ENCODE peak calls at places on chromosomes 1 and 21, in seven cellular contexts. L is colonic mucosa; E is right lobe of liver; Y is lung; D is mammary epithelial cell; G is CD8-positive, alpha-beta T cell; W is lower lobe of right lung. B is an unnamed sample.
A peak's percentile ranks its signal among the peaks of the same experiment; 100 is the strongest.

GRCh38 chr1:22584001-22584557 is 20.8 kb downstream of the EPHA8 start:
- DNase-seq in Y (no peak), W (no peak), L (no peak), E (no peak), D (no peak), G (no peak), B (no peak)

GRCh38 chr1:19882111-19883071 is at the start of gene OTUD3:
- DNase-seq in E (peak; percentile 93), G (peak; percentile 95), Y (peak; percentile 95), L (peak; percentile 98), W (peak; percentile 95), D (peak; percentile 94), B (peak; percentile 98)

GRCh38 chr1:95325337-95325736 is 91.3 kb downstream of the RWDD3 start:
- DNase-seq in D (no peak), Y (no peak), G (no peak), W (no peak), L (no peak), E (no peak), B (no peak)

GRCh38 chr1:200653022-200653462 is 16.7 kb downstream of the DDX59 start:
- DNase-seq in D (no peak), E (no peak), G (no peak), L (no peak), W (no peak), Y (no peak), B (peak; percentile 70)

GRCh38 chr1:244113532-244114320 is 62.6 kb downstream of the ZBTB18 start:
- DNase-seq in D (no peak), W (no peak), Y (no peak), G (no peak), E (no peak), L (no peak), B (no peak)

GRCh38 chr1:6438047-6438525 is 13.5 kb downstream of the ESPN start:
- DNase-seq in D (peak; percentile 58), G (peak; percentile 72), W (peak; percentile 72), Y (peak; percentile 65), L (peak; percentile 71), E (no peak), B (peak; percentile 75)

GRCh38 chr21:42314616-42315295 is 453 bp downstream of the TFF3 start:
- DNase-seq in Y (no peak), G (no peak), E (no peak), D (no peak), L (peak; percentile 70), W (no peak), B (no peak)

GRCh38 chr21:26070822-26071425 is 99.6 kb downstream of the APP start:
- DNase-seq in Y (peak; percentile 52), G (peak; percentile 28), W (peak; percentile 64), L (peak; percentile 40), E (no peak), D (no peak), B (peak; percentile 57)

GRCh38 chr1:20078166-20078565 is 8.2 kb downstream of the PLA2G5 start:
- DNase-seq in W (no peak), D (no peak), L (no peak), E (no peak), Y (no peak), G (no peak), B (peak; percentile 71)

DNA sequence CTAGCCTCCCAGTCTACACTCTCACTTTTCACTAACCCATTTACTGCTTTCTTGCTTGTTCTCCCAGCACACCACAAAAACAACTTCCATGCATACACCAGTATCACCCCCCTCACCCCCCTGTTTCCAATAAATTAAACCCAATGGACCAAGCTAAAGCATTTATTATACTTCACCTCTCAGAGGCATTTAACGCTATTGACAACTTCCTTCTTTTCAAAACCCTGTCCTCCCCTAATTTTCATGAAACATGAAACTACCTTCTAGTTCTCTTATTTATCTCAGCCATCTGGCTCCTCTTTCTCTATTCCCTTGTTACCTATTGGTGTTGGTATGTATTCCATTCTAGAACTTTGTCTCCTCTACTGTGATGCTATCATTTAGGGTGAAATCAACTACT is 32.3 kb downstream of the PTPRC start:
- DNase-seq in W (no peak), D (no peak), G (no peak), L (no peak), Y (no peak), E (no peak), B (no peak)
- H3K4me3 ChIP-seq in W (no peak overlapping the region), D (no peak overlapping the region), G (no peak overlapping the region), L (no peak overlapping the region), Y (no peak overlapping the region), E (no peak overlapping the region), B (no peak overlapping the region)

GRCh38 chr1:155962599-155963211 is 15.6 kb downstream of the ARHGEF2 start:
- DNase-seq in E (peak; percentile 56), G (no peak), L (peak; percentile 59), Y (peak; percentile 53), W (peak; percentile 67), D (peak; percentile 47), B (no peak)
- TF ChIP-seq CTCF in E (no peak), G (no peak), L (no peak), Y (no peak), W (no peak), D (no peak), B (no peak)

GRCh38 chr1:214475746-214476145 is 75.7 kb downstream of the PTPN14 start:
- DNase-seq in D (no peak), G (no peak), E (no peak), W (no peak), Y (no peak), L (no peak), B (no peak)
- H3K4me3 ChIP-seq in D (peak overlapping the region; percentile 1), G (no peak overlapping the region), E (no peak overlapping the region), W (no peak overlapping the region), Y (no peak overlapping the region), L (no peak overlapping the region), B (no peak overlapping the region)

GRCh38 chr1:47569681-47570470 is 132.0 kb downstream of the FOXD2 start:
- DNase-seq in D (peak; percentile 92), W (peak; percentile 70), L (peak; percentile 59), E (no peak), Y (peak; percentile 78), G (no peak), B (no peak)
- TF ChIP-seq CTCF in D (peak; percentile 62), W (peak; percentile 58), L (peak; percentile 27), E (peak; percentile 34), Y (peak; percentile 14), G (no peak), B (no peak)

GRCh38 chr1:36149973-36150295 is 648 bp upstream of the TRAPPC3 start:
- DNase-seq in L (no peak), Y (peak; percentile 32), E (no peak), G (no peak), W (no peak), D (no peak), B (no peak)
- H3K4me3 ChIP-seq in L (no peak overlapping the region), Y (no peak overlapping the region), E (no peak overlapping the region), G (peak overlapping the region; percentile 73), W (peak overlapping the region; percentile 37), D (no peak overlapping the region), B (peak overlapping the region; percentile 27)

GRCh38 chr1:15733218-15733725 is 2.8 kb upstream of the SLC25A34 start:
- DNase-seq in L (no peak), D (no peak), E (no peak), W (no peak), Y (no peak), G (no peak), B (no peak)

GRCh38 chr1:15734296-15734695 is 1.8 kb upstream of the SLC25A34 start:
- DNase-seq in D (no peak), G (no peak), E (no peak), Y (no peak), W (no peak), L (no peak), B (no peak)

GRCh38 chr1:15733726-15734226 is 2.3 kb upstream of the SLC25A34 start:
- DNase-seq in W (no peak), L (no peak), G (no peak), D (no peak), Y (no peak), E (no peak), B (no peak)

GRCh38 chr1:15731735-15732685 is 4.0 kb upstream of the SLC25A34 start:
- DNase-seq in L (no peak), D (no peak), G (no peak), W (no peak), Y (no peak), E (no peak), B (no peak)

DNA sequence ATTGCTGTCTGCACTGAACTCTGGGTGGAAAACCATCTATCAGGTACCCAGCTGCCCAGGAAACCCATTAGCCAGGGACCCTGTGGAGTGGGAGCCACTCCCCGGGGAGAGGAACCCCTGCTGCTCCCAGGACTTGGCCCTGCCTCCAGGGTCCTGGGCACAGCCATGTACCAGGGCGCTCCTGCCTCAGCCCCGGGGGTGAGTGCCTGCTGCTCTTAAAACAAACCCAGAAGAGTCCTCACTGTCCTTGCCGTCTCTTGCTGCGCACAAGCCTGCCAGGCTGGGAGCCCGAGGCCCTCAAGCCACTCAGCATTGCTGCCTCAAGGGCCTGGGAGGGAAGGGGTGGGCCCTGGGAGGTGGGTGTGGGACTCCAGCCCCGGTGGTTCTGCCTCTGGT is 3.4 kb upstream of the SLC25A34 start:
- DNase-seq in E (no peak), W (no peak), Y (no peak), D (no peak), G (no peak), L (no peak), B (no peak)
- TF ChIP-seq CTCF in E (no peak), W (no peak), Y (no peak), D (no peak), G (no peak), L (no peak), B (no peak)